ENCODE peak calls at places on chromosomes 4 and X, in five cellular contexts. X is thoracic aorta, C is NT2/D1, I is aorta, Z is fibroblast of lung. D is an unnamed sample.

GRCh38 chr4:70715097-70715496 is 6.7 kb upstream of the RUFY3 start:
- DNase-seq in X (no peak), C (no peak), I (no peak), Z (peak; percentile 39), D (no peak)

GRCh38 chrX:107712231-107713204 is 63.1 kb downstream of the TSC22D3 start:
- DNase-seq in X (no peak), C (no peak), I (peak; percentile 50), Z (peak; percentile 64), D (no peak)

GRCh38 chrX:23945206-23945605 is 37.4 kb downstream of the CXorf58 start:
- DNase-seq in X (no peak), C (no peak), I (no peak), Z (no peak), D (no peak)

GRCh38 chr4:165698272-165698671 is 174.8 kb upstream of the TLL1 start:
- DNase-seq in X (no peak), C (no peak), I (no peak), Z (no peak), D (no peak)

GRCh38 chr4:110134269-110134889 is 64.0 kb downstream of the ELOVL6 start:
- DNase-seq in X (no peak), C (no peak), I (no peak), Z (no peak), D (no peak)

GRCh38 chr4:168886361-168886760 is 123.7 kb downstream of the CBR4 start:
- DNase-seq in X (no peak), C (no peak), I (no peak), Z (peak; percentile 81), D (no peak)

GRCh38 chrX:112769034-112769433 is 71.6 kb downstream of the AMOT start:
- DNase-seq in X (no peak), C (no peak), I (no peak), Z (peak; percentile 48), D (no peak)

GRCh38 chr4:81180916-81181315 is 34.1 kb downstream of the PRKG2 start:
- DNase-seq in X (no peak), C (no peak), I (no peak), Z (no peak), D (no peak)

GRCh38 chr4:38392223-38392855 is 271.7 kb upstream of the KLF3 start:
- DNase-seq in X (no peak), C (no peak), I (no peak), Z (no peak), D (no peak)

DNA sequence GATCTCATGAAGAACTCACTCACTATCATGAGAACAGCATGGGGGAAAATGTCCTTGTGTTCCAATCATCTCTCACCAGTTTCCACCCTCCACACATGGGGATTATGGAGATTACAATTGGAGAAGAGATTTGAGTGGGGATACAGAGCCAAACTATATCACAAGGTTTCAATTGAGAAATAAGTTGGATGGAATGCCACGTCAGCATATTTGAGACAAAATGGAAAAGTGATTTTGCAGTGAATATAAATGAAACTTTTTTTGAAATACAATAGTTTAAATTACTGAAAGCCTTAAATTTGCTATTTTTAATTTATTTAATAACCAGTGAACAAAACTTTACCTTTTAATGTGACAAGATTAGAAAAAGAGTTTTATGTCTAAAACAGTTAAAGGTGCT is 494.1 kb downstream of the PRR32 start:
- DNase-seq in X (no peak), C (no peak), I (no peak), Z (no peak), D (no peak)
- H3K27me3 ChIP-seq in X (no peaks in the 10 kb centered on the region), C (no peaks in the 10 kb centered on the region), I (no peaks in the 10 kb centered on the region), Z (no peaks in the 10 kb centered on the region), D (no peaks in the 10 kb centered on the region)

DNA sequence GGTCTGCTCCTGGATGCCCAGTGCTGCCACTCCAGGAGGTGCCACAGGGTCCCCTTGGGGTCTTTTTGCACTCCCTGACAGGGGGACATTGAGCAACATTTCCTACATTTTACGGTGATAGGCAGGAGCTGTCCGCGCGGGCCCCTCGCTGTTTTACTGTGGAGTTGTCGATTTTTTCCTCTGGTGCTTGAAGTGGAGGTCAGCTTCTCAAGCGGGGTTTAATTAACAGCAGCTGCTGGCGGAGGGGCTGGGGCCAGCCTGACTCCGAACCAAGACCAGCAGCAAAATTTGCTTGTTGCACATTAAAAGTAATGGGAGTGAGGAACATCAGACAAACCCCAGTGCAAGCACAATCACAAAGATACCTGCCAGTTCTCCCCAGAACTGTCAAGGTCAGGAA is 13.2 kb upstream of the SH3TC1 start:
- DNase-seq in X (no peak), C (no peak), I (no peak), Z (no peak), D (no peak)
- H3K4me1 ChIP-seq in X (peaks cover 18% of the 10 kb centered on the region), C (peaks cover 14% of the 10 kb centered on the region), I (no peaks in the 10 kb centered on the region), Z (peaks cover 33% of the 10 kb centered on the region), D (peaks cover 78% of the 10 kb centered on the region)

DNA sequence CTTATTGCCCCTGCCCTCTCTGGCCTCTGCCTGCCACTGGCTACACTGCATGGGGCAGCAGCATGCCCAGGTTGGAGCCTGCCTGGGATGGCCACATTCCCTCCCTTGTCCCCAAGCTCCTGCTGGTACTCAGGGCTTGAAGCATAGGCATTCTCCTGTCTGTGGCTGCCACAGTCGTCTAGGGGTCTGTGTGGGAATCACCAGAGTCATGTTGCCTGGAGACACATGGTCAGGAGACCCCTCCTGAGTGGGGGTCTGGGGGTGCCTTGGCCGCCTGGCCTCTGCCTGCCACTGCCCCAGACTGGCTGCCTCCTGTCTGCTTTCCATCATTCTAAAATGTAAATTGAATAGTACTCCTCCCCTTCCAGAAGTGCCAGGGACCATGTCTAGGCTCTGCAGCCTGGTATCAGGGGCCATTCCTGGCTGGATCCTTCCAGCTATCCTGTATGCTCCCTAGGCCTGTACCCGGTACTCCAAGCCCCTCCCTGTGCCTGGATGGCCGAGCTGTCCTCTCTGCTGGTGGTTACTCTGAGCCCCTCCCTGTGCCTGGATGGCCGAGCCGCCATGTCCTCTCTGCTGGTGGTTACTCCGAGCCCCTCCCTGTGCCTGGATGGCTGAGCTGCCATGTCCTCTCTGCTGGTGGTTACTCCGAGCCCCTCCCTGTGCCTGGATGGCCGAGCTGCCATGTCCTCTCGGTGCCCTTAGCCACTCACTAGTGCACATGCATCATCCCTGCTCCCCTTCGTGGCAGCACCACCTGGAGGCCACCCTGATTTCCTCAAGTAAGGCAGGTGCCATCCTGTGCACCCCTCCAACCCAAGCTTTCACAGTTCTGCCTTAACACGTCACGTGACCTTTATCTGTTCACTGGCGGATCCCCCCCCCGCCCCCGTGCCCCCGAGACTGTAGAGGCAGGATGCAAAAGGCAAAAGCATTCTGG is 5.5 kb upstream of the NKX1-1 start:
- DNase-seq in X (no peak), C (no peak), I (no peak), Z (no peak), D (no peak)
- H3K27me3 ChIP-seq in X (peaks cover 6% of the 10 kb centered on the region), C (peaks cover 82% of the 10 kb centered on the region), I (no peaks in the 10 kb centered on the region), Z (peaks cover 22% of the 10 kb centered on the region), D (peaks cover 99% of the 10 kb centered on the region)

GRCh38 chrX:14359727-14360126 is 169.6 kb upstream of the GLRA2 start:
- DNase-seq in X (no peak), C (no peak), I (no peak), Z (no peak), D (no peak)
- H3K4me1 ChIP-seq in X (no peaks in the 10 kb centered on the region), C (no peaks in the 10 kb centered on the region), I (no peaks in the 10 kb centered on the region), Z (no peaks in the 10 kb centered on the region), D (no peaks in the 10 kb centered on the region)

GRCh38 chr4:61531188-61531587 is 331.1 kb downstream of the ADGRL3 start:
- DNase-seq in X (no peak), C (no peak), I (no peak), Z (no peak), D (no peak)

GRCh38 chr4:61527886-61528285 is 327.8 kb downstream of the ADGRL3 start:
- DNase-seq in X (no peak), C (no peak), I (no peak), Z (peak; percentile 62), D (no peak)

GRCh38 chr4:61533140-61533539 is 333.0 kb downstream of the ADGRL3 start:
- DNase-seq in X (no peak), C (no peak), I (no peak), Z (peak; percentile 77), D (no peak)

GRCh38 chr4:61528595-61528994 is 328.5 kb downstream of the ADGRL3 start:
- DNase-seq in X (no peak), C (no peak), I (no peak), Z (no peak), D (no peak)

GRCh38 chr4:61532324-61532723 is 332.2 kb downstream of the ADGRL3 start:
- DNase-seq in X (no peak), C (no peak), I (no peak), Z (peak; percentile 85), D (no peak)
- H3K27me3 ChIP-seq in X (no peaks in the 10 kb centered on the region), C (no peaks in the 10 kb centered on the region), I (no peaks in the 10 kb centered on the region), Z (no peaks in the 10 kb centered on the region), D (no peaks in the 10 kb centered on the region)

DNA sequence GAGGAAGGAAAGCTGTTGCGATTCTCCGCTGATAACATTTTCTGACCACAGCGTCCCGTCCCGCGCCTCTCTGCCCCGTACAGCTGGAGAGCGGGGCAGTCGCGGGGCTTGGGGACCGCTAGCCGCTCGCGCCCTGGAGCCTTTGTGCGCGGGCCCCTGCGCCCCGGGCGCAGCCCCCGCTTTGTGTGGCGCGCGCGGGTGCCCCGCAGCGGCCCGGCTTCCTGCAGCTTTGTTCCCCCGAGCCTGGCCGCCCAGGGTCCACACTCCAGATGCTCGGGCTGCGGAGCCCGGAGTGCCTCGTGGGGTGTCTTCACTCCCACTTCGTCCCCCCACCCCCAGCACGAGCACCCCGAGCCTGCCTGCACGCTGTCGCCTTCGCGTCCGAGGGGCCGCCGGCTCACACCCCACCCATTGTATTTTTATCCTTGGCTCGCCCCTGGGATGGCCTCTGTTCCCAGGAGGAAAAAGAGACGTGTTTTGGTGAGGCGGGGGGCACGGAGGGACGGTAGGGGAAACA is 535 bp downstream of the TMEM131L start:
- DNase-seq in X (no peak), C (no peak), I (no peak), Z (no peak), D (no peak)
- H3K4me1 ChIP-seq in X (peaks cover 21% of the 10 kb centered on the region), C (no peaks in the 10 kb centered on the region), I (no peaks in the 10 kb centered on the region), Z (peaks cover 4% of the 10 kb centered on the region), D (peaks cover 43% of the 10 kb centered on the region)

DNA sequence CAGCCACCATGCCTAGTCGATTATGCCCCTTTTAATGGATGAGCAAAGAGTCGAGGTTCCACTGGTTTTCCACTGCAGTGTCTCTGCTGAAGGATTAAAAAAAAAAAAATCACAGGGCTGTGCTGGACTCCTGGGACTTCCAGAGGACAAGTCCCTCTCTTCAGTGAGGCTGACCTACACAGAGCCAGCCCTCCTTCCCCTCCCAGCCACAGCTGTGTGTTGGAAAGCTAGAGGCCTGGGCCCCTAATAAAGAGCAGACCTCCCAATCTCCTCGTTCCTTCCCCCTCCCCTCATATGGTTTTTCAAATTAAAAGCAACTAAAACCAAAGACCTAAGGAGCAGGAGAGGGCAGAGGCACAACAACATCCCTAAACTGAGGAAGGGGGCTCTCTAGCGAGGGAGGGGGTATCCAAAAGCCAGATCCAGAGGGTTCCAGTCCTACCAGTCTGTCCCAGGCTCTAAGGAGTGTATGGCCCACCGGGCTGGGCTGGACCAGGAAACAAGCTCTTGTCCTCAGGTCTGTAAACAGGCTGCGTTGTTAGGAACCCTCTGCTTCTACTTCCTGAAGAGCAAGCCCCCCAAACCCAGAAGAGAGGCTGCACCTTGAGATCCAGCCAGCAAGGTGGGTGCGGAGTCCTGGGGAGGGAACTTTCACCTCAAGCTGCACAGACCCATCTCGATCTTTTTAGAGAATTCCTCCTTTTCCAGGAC is 4.0 kb upstream of the PDGFRA start:
- DNase-seq in X (no peak), C (no peak), I (no peak), Z (no peak), D (no peak)
- H3K27me3 ChIP-seq in X (no peaks in the 10 kb centered on the region), C (peaks cover 82% of the 10 kb centered on the region), I (no peaks in the 10 kb centered on the region), Z (no peaks in the 10 kb centered on the region), D (peaks cover 76% of the 10 kb centered on the region)

D was measured in suprapubic skin.